ENCODE peak calls at places on chromosome 22, in four cellular contexts. I is astrocyte of the spinal cord, T is IMR-90, W is upper lobe of right lung. V is an unnamed sample.

GRCh38 chr22:30265851-30266444 is 703 bp downstream of the OSM start:
- DNase-seq in I (no peak), T (no peak), W (peak; percentile 87), V (no peak)

GRCh38 chr22:29883831-29884139 is 811 bp downstream of the MTMR3 start:
- DNase-seq in I (peak; percentile 18), T (peak; percentile 8), W (no peak), V (no peak)

GRCh38 chr22:35103756-35104155 is 37.8 kb downstream of the ISX start:
- DNase-seq in I (no peak), T (no peak), W (no peak), V (no peak)

GRCh38 chr22:40512426-40513136 is 123.9 kb downstream of the MRTFA start:
- DNase-seq in I (peak; percentile 96), T (peak; percentile 99), W (no peak), V (no peak)

GRCh38 chr22:30348837-30349236 is 7.9 kb downstream of the SF3A1 start:
- DNase-seq in I (no peak), T (no peak), W (no peak), V (no peak)

GRCh38 chr22:41951898-41952474 is at the start of gene SMIM45:
- DNase-seq in I (no peak), T (no peak), W (no peak), V (no peak)

GRCh38 chr22:18955696-18956095 is 19.6 kb upstream of the PRODH start:
- DNase-seq in I (no peak), T (no peak), W (no peak), V (peak; percentile 59)

GRCh38 chr22:19762315-19763140 is 1.9 kb downstream of the TBX1 start:
- DNase-seq in I (no peak), T (no peak), W (no peak), V (no peak)

GRCh38 chr22:18997306-18997924 is 61.3 kb upstream of the PRODH start:
- DNase-seq in I (no peak), T (no peak), W (no peak), V (no peak)

GRCh38 chr22:28761449-28761755 is 11.1 kb upstream of the CCDC117 start:
- DNase-seq in I (no peak), T (no peak), W (no peak), V (no peak)

GRCh38 chr22:35888181-35888870 is 140.3 kb downstream of the RBFOX2 start:
- DNase-seq in I (no peak), T (no peak), W (no peak), V (no peak)

GRCh38 chr22:29309332-29310064 is 3.0 kb downstream of the GAS2L1 start:
- DNase-seq in I (peak; percentile 28), T (no peak), W (no peak), V (peak; percentile 93)

GRCh38 chr22:25765016-25765367 is 23.0 kb downstream of the MYO18B start:
- DNase-seq in I (no peak), T (no peak), W (no peak), V (no peak)

GRCh38 chr22:38788016-38788415 is 5.9 kb downstream of the DNAL4 start:
- DNase-seq in I (peak; percentile 55), T (peak; percentile 60), W (no peak), V (no peak)

GRCh38 chr22:33018232-33018864 is 39.8 kb downstream of the SYN3 start:
- DNase-seq in I (peak; percentile 27), T (peak; percentile 29), W (no peak), V (no peak)

GRCh38 chr22:39138357-39138997 is 14.0 kb downstream of the CBX7 start:
- DNase-seq in I (no peak), T (no peak), W (no peak), V (peak; percentile 46)

GRCh38 chr22:37640591-37641250 is 1.3 kb downstream of the SH3BP1 start:
- DNase-seq in I (no peak), T (no peak), W (no peak), V (no peak)

GRCh38 chr22:37638351-37639069 is 959 bp upstream of the SH3BP1 start:
- DNase-seq in I (no peak), T (no peak), W (no peak), V (no peak)

GRCh38 chr22:37641251-37641949 is 1.9 kb downstream of the SH3BP1 start:
- DNase-seq in I (no peak), T (no peak), W (no peak), V (no peak)

GRCh38 chr22:37639771-37640590 is 512 bp downstream of the SH3BP1 start:
- DNase-seq in I (no peak), T (no peak), W (no peak), V (no peak)

GRCh38 chr22:37639070-37639760 is at the start of gene SH3BP1:
- DNase-seq in I (no peak), T (no peak), W (peak; percentile 82), V (no peak)
- TF ChIP-seq CTCF in I (no peak), T (no peak), W (no peak), V (peak; percentile 11)

GRCh38 chr22:23211622-23212021 is 31.3 kb downstream of the BCR start:
- DNase-seq in I (no peak), T (no peak), W (no peak), V (no peak)
- TF ChIP-seq CTCF in I (no peak), T (no peak), W (no peak), V (no peak)

DNA sequence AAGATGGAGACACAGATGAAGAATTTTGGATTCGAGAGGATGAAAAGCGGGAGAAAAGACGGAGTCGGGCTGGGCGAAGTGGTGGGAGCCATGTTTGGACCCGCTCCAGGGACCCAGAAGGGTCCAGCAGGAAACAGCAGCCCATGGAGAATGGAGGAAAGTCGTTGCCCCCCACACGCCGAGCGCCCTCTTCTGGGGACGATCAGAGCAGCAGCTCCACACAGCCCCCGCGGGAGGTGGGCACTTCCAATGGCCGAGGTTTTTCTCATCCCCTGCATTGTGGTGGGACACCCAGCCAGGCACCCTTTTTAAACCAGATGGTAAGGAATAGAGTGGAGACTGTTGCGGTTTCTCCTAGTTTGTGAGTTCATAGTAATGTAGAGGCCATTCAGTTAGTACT is 22.8 kb upstream of the SLC25A18 start:
- DNase-seq in I (no peak), T (no peak), W (no peak), V (no peak)
- TF ChIP-seq CTCF in I (no peak), T (no peak), W (peak; percentile 9), V (peak; percentile 9)

DNA sequence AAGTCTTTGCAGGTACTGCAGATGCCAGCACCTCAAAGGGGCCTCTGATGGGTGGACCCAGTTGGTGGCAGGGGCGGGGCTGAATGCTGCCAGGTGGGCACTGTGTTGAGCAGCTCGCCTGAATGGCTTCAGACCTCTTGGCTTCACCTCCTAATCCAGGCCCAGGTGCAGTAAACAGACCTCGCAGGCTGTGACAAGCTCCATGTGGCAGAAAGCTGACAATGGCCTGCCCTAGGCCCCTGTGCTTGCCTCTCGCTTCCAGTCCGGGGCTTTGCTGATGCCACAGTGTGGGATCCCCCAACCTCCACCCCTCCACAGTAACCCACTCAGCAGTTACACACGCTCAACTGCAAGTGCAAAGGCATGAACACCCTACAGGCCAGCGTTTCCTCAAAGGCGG is 9.4 kb downstream of the IGLL1 start:
- DNase-seq in I (no peak), T (no peak), W (peak; percentile 39), V (peak; percentile 55)
- TF ChIP-seq CTCF in I (no peak), T (no peak), W (no peak), V (no peak)

GRCh38 chr22:24230911-24231656 is 13.8 kb downstream of the GGT5 start:
- DNase-seq in I (no peak), T (no peak), W (peak; percentile 87), V (no peak)
- TF ChIP-seq CTCF in I (peak; percentile 31), T (peak; percentile 30), W (peak; percentile 44), V (peak; percentile 63)

GRCh38 chr22:24247564-24248344 is 2.9 kb upstream of the GGT5 start:
- DNase-seq in I (peak; percentile 95), T (peak; percentile 95), W (peak; percentile 95), V (peak; percentile 97)
- TF ChIP-seq CTCF in I (peak; percentile 89), T (peak; percentile 95), W (peak; percentile 85), V (peak; percentile 90)

GRCh38 chr22:50059185-50059880 is 1.2 kb upstream of the TTLL8 start:
- DNase-seq in I (no peak), T (peak; percentile 20), W (no peak), V (no peak)
- TF ChIP-seq CTCF in I (no peak), T (peak; percentile 9), W (no peak), V (peak; percentile 54)

DNA sequence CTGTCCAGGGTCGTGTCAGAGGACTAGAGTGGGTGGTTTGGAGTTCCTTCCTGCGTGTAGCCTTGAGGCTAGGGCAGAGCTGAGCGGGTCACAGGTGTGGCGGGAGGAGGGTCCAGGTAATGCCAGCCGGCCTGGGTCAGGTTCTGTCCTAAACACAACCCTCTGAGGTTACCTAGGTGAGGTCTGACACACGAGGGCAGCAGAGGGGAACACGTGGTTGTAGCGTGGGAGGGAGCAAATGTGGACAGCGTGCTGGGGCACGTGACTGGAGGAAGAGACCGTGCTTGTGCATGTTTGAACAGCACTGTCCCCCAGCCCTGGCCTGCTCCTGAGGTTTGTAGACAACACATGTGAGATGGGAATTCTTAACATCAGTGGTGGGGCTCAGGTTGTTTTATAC is 13.1 kb downstream of the MOV10L1 start:
- DNase-seq in I (no peak), T (no peak), W (no peak), V (no peak)
- TF ChIP-seq CTCF in I (no peak), T (no peak), W (no peak), V (no peak)

DNA sequence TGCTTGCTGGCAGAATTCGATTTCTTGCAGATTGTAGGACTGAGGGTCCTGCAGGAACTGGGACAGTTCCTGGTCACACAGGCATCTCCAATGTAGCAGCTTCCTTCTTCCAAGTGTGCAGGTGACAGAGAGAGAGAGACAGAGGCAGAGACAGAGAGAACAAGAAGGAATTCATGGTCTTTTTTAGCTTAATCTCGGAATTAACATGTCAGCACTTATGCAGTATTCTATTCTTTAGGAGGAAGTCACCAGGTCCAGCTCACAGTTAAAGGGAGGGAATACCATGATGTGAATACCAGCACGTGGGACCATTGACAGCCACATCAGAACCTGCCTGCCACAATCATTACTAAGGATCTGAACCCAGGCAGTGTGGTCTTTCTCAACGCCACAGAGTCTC is 341.6 kb downstream of the MN1 start:
- DNase-seq in I (no peak), T (no peak), W (no peak), V (no peak)
- TF ChIP-seq CTCF in I (no peak), T (no peak), W (no peak), V (no peak)

GRCh38 chr22:46052801-46053562 is 76.0 kb upstream of the WNT7B start:
- DNase-seq in I (peak; percentile 38), T (no peak), W (peak; percentile 81), V (peak; percentile 79)
- TF ChIP-seq CTCF in I (no peak), T (no peak), W (no peak), V (no peak)

V was measured in chondrocyte.